ENCODE peak calls at places on chromosome 18, in five cellular contexts. L is mammary epithelial cell, H is IMR-90, D is gastrocnemius medialis, I is aorta. V is an unnamed sample.

GRCh38 chr18:65567372-65567771 is 183.4 kb upstream of the CDH7 start:
- DNase-seq in D (no peak), I (no peak), H (no peak), L (no peak), V (no peak)

GRCh38 chr18:58335223-58335622 is 291.2 kb downstream of the NEDD4L start:
- DNase-seq in L (no peak), I (no peak), D (no peak), H (no peak), V (no peak)

GRCh38 chr18:1014951-1015627 is 110.4 kb downstream of the ADCYAP1 start:
- DNase-seq in I (no peak), L (no peak), D (no peak), H (no peak), V (no peak)

GRCh38 chr18:10524507-10525425 is 1.1 kb upstream of the NAPG start:
- DNase-seq in L (peak; percentile 34), H (peak; percentile 50), I (no peak), D (no peak), V (no peak)

GRCh38 chr18:50192903-50193795 is 1.8 kb downstream of the MYO5B start:
- DNase-seq in L (peak; percentile 57), H (no peak), I (no peak), D (no peak), V (no peak)

GRCh38 chr18:7290077-7290476 is 59.2 kb downstream of the LRRC30 start:
- DNase-seq in H (no peak), I (no peak), L (no peak), D (no peak), V (no peak)

GRCh38 chr18:23231340-23232021 is 96.2 kb downstream of the CABLES1 start:
- DNase-seq in L (peak; percentile 12), H (peak; percentile 92), I (peak; percentile 86), D (peak; percentile 54), V (peak; percentile 64)

GRCh38 chr18:45728341-45729010 is 4.5 kb downstream of the SLC14A1 start:
- DNase-seq in I (no peak), H (peak; percentile 56), L (no peak), D (no peak), V (no peak)

GRCh38 chr18:76927216-76927725 is 104.9 kb downstream of the ZNF236 start:
- DNase-seq in I (no peak), H (peak; percentile 56), L (no peak), D (no peak), V (no peak)

GRCh38 chr18:70371085-70371735 is 82.4 kb downstream of the SOCS6 start:
- DNase-seq in I (no peak), L (peak; percentile 68), H (no peak), D (no peak), V (no peak)

GRCh38 chr18:43481069-43481468 is 203.8 kb upstream of the SYT4 start:
- DNase-seq in I (no peak), D (no peak), L (no peak), H (no peak), V (no peak)

GRCh38 chr18:51603551-51603950 is 406.1 kb upstream of the MEX3C start:
- DNase-seq in D (no peak), L (no peak), I (no peak), H (no peak), V (no peak)

GRCh38 chr18:6624729-6625308 is 104.7 kb upstream of the ARHGAP28 start:
- DNase-seq in I (no peak), H (peak; percentile 71), D (no peak), L (peak; percentile 30), V (no peak)

GRCh38 chr18:35582899-35583558 is 1.5 kb downstream of the GALNT1 start:
- DNase-seq in D (no peak), H (peak; percentile 45), L (peak; percentile 5), I (no peak), V (no peak)

GRCh38 chr18:35572644-35573043 is 8.9 kb upstream of the GALNT1 start:
- DNase-seq in I (no peak), L (no peak), H (peak; percentile 67), D (peak; percentile 42), V (no peak)

GRCh38 chr18:35782926-35783325 is 189.6 kb upstream of the RMP24 start:
- DNase-seq in L (peak; percentile 68), D (no peak), H (no peak), I (no peak), V (no peak)

GRCh38 chr18:31487251-31488015 is 10.5 kb upstream of the DSG2 start:
- DNase-seq in L (peak; percentile 97), H (peak; percentile 88), I (no peak), D (no peak), V (no peak)

GRCh38 chr18:34222396-34223163 is 2.1 kb downstream of the NOL4 start:
- DNase-seq in H (no peak), L (peak; percentile 38), I (peak; percentile 77), D (no peak), V (no peak)

GRCh38 chr18:79406708-79407107 is 11.0 kb downstream of the NFATC1 start:
- DNase-seq in L (no peak), D (no peak), I (peak; percentile 72), H (no peak), V (no peak)

DNA sequence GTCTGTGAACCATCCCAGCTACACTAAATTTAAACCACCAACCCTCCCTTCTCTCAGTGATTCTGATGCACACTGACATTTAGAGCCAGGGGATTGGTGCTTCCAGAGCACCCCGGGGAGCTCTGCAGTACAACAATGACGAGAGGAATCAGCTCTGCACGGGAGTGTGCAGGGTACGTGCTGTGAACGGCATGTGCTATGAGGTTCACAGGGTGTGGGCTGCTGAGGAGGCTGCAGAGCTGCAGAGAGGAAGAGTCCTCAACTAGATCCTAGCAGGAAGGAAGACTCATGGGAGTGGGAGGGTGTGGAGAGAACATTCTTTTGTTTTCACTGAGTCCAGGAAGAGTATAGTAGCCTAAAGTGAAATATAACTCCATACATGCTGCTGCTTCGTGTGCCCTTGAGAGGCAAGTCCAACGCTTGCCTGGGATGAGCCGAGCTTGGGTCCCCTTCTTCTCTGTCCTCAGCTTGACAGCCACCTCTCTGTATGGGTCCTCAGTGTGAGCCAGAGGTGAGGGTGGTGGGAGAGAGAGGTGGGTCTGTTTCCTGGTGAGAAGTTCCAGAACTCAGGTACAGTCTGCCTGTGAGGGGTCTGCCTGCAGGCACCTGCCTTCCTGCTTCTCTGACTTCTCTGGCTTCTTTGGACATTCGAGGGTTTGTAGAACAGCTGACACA is 118.8 kb downstream of the CTIF start:
- DNase-seq in H (no peak), D (peak; percentile 1), L (no peak), I (no peak), V (no peak)
- H3K36me3 ChIP-seq in H (no peaks in the 10 kb centered on the region), D (no peaks in the 10 kb centered on the region), L (no peaks in the 10 kb centered on the region), I (no peaks in the 10 kb centered on the region), V (no peaks in the 10 kb centered on the region)

GRCh38 chr18:26461405-26461804 is 86.9 kb downstream of the KCTD1 start:
- DNase-seq in I (no peak), D (no peak), L (no peak), H (no peak), V (no peak)
- H3K27me3 ChIP-seq in I (no peaks in the 10 kb centered on the region), D (no peaks in the 10 kb centered on the region), L (no peaks in the 10 kb centered on the region), H (no peaks in the 10 kb centered on the region), V (no peaks in the 10 kb centered on the region)

GRCh38 chr18:3238742-3239141 is 8.9 kb upstream of the MYL12A start:
- DNase-seq in H (no peak), L (no peak), I (no peak), D (no peak), V (no peak)
- H3K36me3 ChIP-seq in H (no peaks in the 10 kb centered on the region), L (no peaks in the 10 kb centered on the region), I (no peaks in the 10 kb centered on the region), D (peaks cover 5% of the 10 kb centered on the region), V (no peaks in the 10 kb centered on the region)

DNA sequence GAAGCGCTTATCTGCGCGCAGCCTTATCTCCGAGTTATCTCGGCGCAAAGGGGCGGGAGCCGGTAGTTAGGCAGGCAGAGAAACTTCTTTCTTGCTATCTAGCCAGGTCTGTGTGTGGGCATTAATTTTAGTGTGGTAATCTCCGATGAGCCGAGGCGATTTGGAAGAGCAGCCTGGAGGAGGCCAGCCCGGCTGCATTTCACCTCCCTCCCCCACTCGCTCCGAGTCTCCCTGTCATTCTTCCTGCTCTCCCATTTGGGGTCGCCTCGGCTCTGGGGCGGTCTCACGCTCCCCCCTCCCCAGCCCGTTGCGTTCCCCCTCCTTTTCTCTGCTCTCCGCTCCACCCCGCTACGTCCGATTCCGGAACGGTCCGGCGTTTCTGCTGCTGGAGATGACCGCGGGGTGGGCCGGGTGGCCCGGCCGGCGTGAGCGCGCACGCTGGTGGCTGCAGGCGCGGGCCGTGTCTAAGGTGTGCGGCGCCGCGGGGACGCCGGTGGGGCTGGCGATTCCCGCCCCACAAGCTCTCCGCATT is 566 bp downstream of the GATA6 start:
- DNase-seq in D (no peak), I (no peak), L (no peak), H (peak; percentile 53), V (no peak)
- H3K27me3 ChIP-seq in D (peaks cover 93% of the 10 kb centered on the region), I (no peaks in the 10 kb centered on the region), L (peaks cover 35% of the 10 kb centered on the region), H (peaks cover 38% of the 10 kb centered on the region), V (peaks cover 28% of the 10 kb centered on the region)

GRCh38 chr18:74440808-74441427 is 16.2 kb downstream of the DIPK1C start:
- DNase-seq in L (no peak), I (no peak), H (no peak), D (no peak), V (no peak)
- H3K36me3 ChIP-seq in L (no peaks in the 10 kb centered on the region), I (no peaks in the 10 kb centered on the region), H (no peaks in the 10 kb centered on the region), D (no peaks in the 10 kb centered on the region), V (no peaks in the 10 kb centered on the region)

V was measured in naive thymus-derived CD4-positive, alpha-beta T cell.